ENCODE peak calls at places on chromosomes 13 and 19, in seven cellular contexts. One of them, this sample, is unnamed.

GRCh38 chr13:45936621-45937020 is 85.1 kb upstream of the SIAH3 start:
- DNase-seq in left lung: no peak
- DNase-seq in A549: no peak
- DNase-seq in AG04450: no peak
- DNase-seq in spleen: no peak
- DNase-seq in upper lobe of left lung: no peak
- DNase-seq in IMR-90: no peak
- DNase-seq in this sample: no peak

GRCh38 chr13:42215578-42216421 is 56.2 kb upstream of the AKAP11 start:
- DNase-seq in left lung: no peak
- DNase-seq in AG04450: peak
- DNase-seq in A549: peak
- DNase-seq in upper lobe of left lung: peak
- DNase-seq in IMR-90: peak
- DNase-seq in spleen: no peak
- DNase-seq in this sample: no peak

GRCh38 chr19:18294467-18294864 is 13.0 kb upstream of the JUND start:
- DNase-seq in spleen: peak
- DNase-seq in A549: no peak
- DNase-seq in upper lobe of left lung: peak
- DNase-seq in AG04450: no peak
- DNase-seq in IMR-90: no peak
- DNase-seq in left lung: peak
- DNase-seq in this sample: no peak

GRCh38 chr19:2412449-2412848 is 14.9 kb downstream of the TIMM13 start:
- DNase-seq in left lung: no peak
- DNase-seq in A549: no peak
- DNase-seq in AG04450: no peak
- DNase-seq in spleen: no peak
- DNase-seq in IMR-90: no peak
- DNase-seq in upper lobe of left lung: no peak
- DNase-seq in this sample: no peak

GRCh38 chr19:41001243-41001971 is 10.3 kb downstream of the CYP2B6 start:
- DNase-seq in left lung: no peak
- DNase-seq in AG04450: no peak
- DNase-seq in A549: peak
- DNase-seq in upper lobe of left lung: no peak
- DNase-seq in spleen: no peak
- DNase-seq in IMR-90: no peak
- DNase-seq in this sample: no peak

GRCh38 chr13:45895880-45896279 is 44.3 kb upstream of the SIAH3 start:
- DNase-seq in left lung: no peak
- DNase-seq in upper lobe of left lung: no peak
- DNase-seq in spleen: no peak
- DNase-seq in IMR-90: no peak
- DNase-seq in A549: no peak
- DNase-seq in AG04450: no peak
- DNase-seq in this sample: no peak

GRCh38 chr13:97911311-97912138 is 42.0 kb upstream of the IPO5 start:
- DNase-seq in IMR-90: peak
- DNase-seq in A549: peak
- DNase-seq in AG04450: no peak
- DNase-seq in left lung: no peak
- DNase-seq in upper lobe of left lung: no peak
- DNase-seq in spleen: no peak
- DNase-seq in this sample: no peak

GRCh38 chr13:83634601-83635000 is 247.7 kb downstream of the SLITRK1 start:
- DNase-seq in A549: no peak
- DNase-seq in upper lobe of left lung: no peak
- DNase-seq in left lung: no peak
- DNase-seq in IMR-90: no peak
- DNase-seq in spleen: no peak
- DNase-seq in AG04450: no peak
- DNase-seq in this sample: no peak

GRCh38 chr13:74819549-74819948 is 662.4 kb downstream of the TBC1D4 start:
- DNase-seq in IMR-90: no peak
- DNase-seq in upper lobe of left lung: no peak
- DNase-seq in left lung: no peak
- DNase-seq in spleen: no peak
- DNase-seq in A549: no peak
- DNase-seq in AG04450: no peak
- DNase-seq in this sample: no peak

GRCh38 chr19:4030552-4030951 is 23.0 kb downstream of the PIAS4 start:
- DNase-seq in AG04450: no peak
- DNase-seq in upper lobe of left lung: no peak
- DNase-seq in left lung: no peak
- DNase-seq in IMR-90: no peak
- DNase-seq in A549: no peak
- DNase-seq in spleen: no peak
- DNase-seq in this sample: no peak

GRCh38 chr13:19150226-19150625 is 31.4 kb downstream of the TUBA3C start:
- DNase-seq in A549: no peak
- DNase-seq in IMR-90: no peak
- DNase-seq in spleen: no peak
- DNase-seq in upper lobe of left lung: no peak
- DNase-seq in AG04450: no peak
- DNase-seq in left lung: no peak
- DNase-seq in this sample: no peak

GRCh38 chr19:42629191-42629590 is 34.5 kb upstream of the CEACAM8 start:
- DNase-seq in A549: no peak
- DNase-seq in left lung: no peak
- DNase-seq in IMR-90: no peak
- DNase-seq in AG04450: no peak
- DNase-seq in upper lobe of left lung: no peak
- DNase-seq in spleen: no peak
- DNase-seq in this sample: no peak

GRCh38 chr19:15253513-15253912 is 21.3 kb upstream of the EPHX3 start:
- DNase-seq in spleen: no peak
- DNase-seq in left lung: no peak
- DNase-seq in IMR-90: no peak
- DNase-seq in AG04450: no peak
- DNase-seq in A549: no peak
- DNase-seq in upper lobe of left lung: no peak
- DNase-seq in this sample: no peak

GRCh38 chr13:30862707-30863106 is 43.4 kb upstream of the MEDAG start:
- DNase-seq in upper lobe of left lung: peak
- DNase-seq in A549: no peak
- DNase-seq in left lung: no peak
- DNase-seq in spleen: no peak
- DNase-seq in AG04450: no peak
- DNase-seq in IMR-90: no peak
- DNase-seq in this sample: no peak

GRCh38 chr19:53511933-53512374 is 26.0 kb upstream of the ZNF331 start:
- DNase-seq in spleen: no peak
- DNase-seq in upper lobe of left lung: peak
- DNase-seq in IMR-90: peak
- DNase-seq in AG04450: peak
- DNase-seq in left lung: no peak
- DNase-seq in A549: peak
- DNase-seq in this sample: peak

GRCh38 chr13:85260896-85261295 is 538.3 kb downstream of the SLITRK6 start:
- DNase-seq in A549: no peak
- DNase-seq in upper lobe of left lung: no peak
- DNase-seq in AG04450: no peak
- DNase-seq in left lung: no peak
- DNase-seq in spleen: no peak
- DNase-seq in IMR-90: no peak
- DNase-seq in this sample: no peak

GRCh38 chr19:49635530-49636229 is 4.3 kb downstream of the RRAS start:
- DNase-seq in AG04450: no peak
- DNase-seq in spleen: no peak
- DNase-seq in left lung: no peak
- DNase-seq in upper lobe of left lung: peak
- DNase-seq in A549: peak
- DNase-seq in IMR-90: peak
- DNase-seq in this sample: no peak

GRCh38 chr13:19685034-19685433 is 51.6 kb downstream of the MPHOSPH8 start:
- DNase-seq in upper lobe of left lung: no peak
- DNase-seq in IMR-90: no peak
- DNase-seq in A549: peak
- DNase-seq in left lung: no peak
- DNase-seq in spleen: no peak
- DNase-seq in AG04450: no peak
- DNase-seq in this sample: no peak

GRCh38 chr19:35265126-35265995 is 3.4 kb upstream of the USF2 start:
- DNase-seq in spleen: peak
- DNase-seq in AG04450: no peak
- DNase-seq in upper lobe of left lung: peak
- DNase-seq in IMR-90: no peak
- DNase-seq in left lung: peak
- DNase-seq in A549: no peak
- DNase-seq in this sample: peak

GRCh38 chr13:96871470-96871869 is 122.8 kb downstream of the OXGR1 start:
- DNase-seq in upper lobe of left lung: no peak
- DNase-seq in IMR-90: no peak
- DNase-seq in spleen: no peak
- DNase-seq in AG04450: no peak
- DNase-seq in left lung: no peak
- DNase-seq in A549: no peak
- DNase-seq in this sample: no peak
- TF ChIP-seq CTCF in upper lobe of left lung: no peak
- TF ChIP-seq CTCF in IMR-90: no peak
- TF ChIP-seq CTCF in spleen: no peak
- TF ChIP-seq CTCF in AG04450: no peak
- TF ChIP-seq CTCF in left lung: no peak
- TF ChIP-seq CTCF in A549: no peak
- TF ChIP-seq CTCF in this sample: no peak

GRCh38 chr19:44818470-44818856 is 9.6 kb downstream of the BCAM start:
- DNase-seq in AG04450: no peak
- DNase-seq in left lung: no peak
- DNase-seq in upper lobe of left lung: no peak
- DNase-seq in spleen: no peak
- DNase-seq in A549: no peak
- DNase-seq in IMR-90: no peak
- DNase-seq in this sample: no peak

GRCh38 chr19:44814517-44814916 is 5.6 kb downstream of the BCAM start:
- DNase-seq in left lung: no peak
- DNase-seq in IMR-90: no peak
- DNase-seq in spleen: no peak
- DNase-seq in AG04450: no peak
- DNase-seq in upper lobe of left lung: no peak
- DNase-seq in A549: no peak
- DNase-seq in this sample: no peak

GRCh38 chr19:44814132-44814470 is 5.2 kb downstream of the BCAM start:
- DNase-seq in upper lobe of left lung: no peak
- DNase-seq in left lung: no peak
- DNase-seq in spleen: no peak
- DNase-seq in AG04450: no peak
- DNase-seq in IMR-90: no peak
- DNase-seq in A549: no peak
- DNase-seq in this sample: no peak

GRCh38 chr19:44817725-44818469 is 9.0 kb downstream of the BCAM start:
- DNase-seq in left lung: no peak
- DNase-seq in spleen: no peak
- DNase-seq in upper lobe of left lung: no peak
- DNase-seq in AG04450: no peak
- DNase-seq in IMR-90: no peak
- DNase-seq in A549: no peak
- DNase-seq in this sample: no peak

DNA sequence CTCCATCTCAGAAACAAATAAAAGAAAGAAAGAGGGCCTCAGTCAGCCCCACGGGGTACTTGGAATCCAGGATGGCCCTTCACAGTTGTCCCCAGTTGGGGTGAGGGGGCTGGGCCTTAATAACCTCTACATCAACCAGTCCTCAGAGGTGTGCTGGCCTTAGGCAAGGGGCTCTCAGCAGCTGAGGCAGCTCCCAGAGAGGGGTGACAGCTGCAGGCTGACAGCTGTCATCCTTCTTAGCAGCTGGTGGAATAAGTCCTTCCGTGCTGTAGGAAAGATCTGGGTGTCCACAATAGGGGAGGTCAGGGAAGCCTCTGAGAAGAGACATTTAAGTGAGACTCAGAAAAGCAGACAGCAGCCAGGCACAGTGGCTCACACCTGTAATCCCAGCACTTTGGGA is 7.4 kb downstream of the BCAM start:
- DNase-seq in AG04450: no peak
- DNase-seq in A549: no peak
- DNase-seq in upper lobe of left lung: no peak
- DNase-seq in spleen: no peak
- DNase-seq in left lung: no peak
- DNase-seq in IMR-90: no peak
- DNase-seq in this sample: no peak
- H3K27ac ChIP-seq in AG04450: no peak
- H3K27ac ChIP-seq in A549: no peak
- H3K27ac ChIP-seq in upper lobe of left lung: no peak
- H3K27ac ChIP-seq in spleen: no peak
- H3K27ac ChIP-seq in left lung: no peak
- H3K27ac ChIP-seq in IMR-90: no peak
- H3K27ac ChIP-seq in this sample: no peak

GRCh38 chr19:29013325-29013724 is 199.6 kb downstream of the UQCRFS1 start:
- DNase-seq in upper lobe of left lung: no peak
- DNase-seq in spleen: peak
- DNase-seq in left lung: no peak
- DNase-seq in IMR-90: no peak
- DNase-seq in A549: no peak
- DNase-seq in AG04450: no peak
- DNase-seq in this sample: no peak
- TF ChIP-seq CTCF in upper lobe of left lung: no peak
- TF ChIP-seq CTCF in spleen: no peak
- TF ChIP-seq CTCF in left lung: no peak
- TF ChIP-seq CTCF in IMR-90: no peak
- TF ChIP-seq CTCF in A549: no peak
- TF ChIP-seq CTCF in AG04450: no peak
- TF ChIP-seq CTCF in this sample: no peak

GRCh38 chr19:6078068-6078467 is 32.2 kb downstream of the RFX2 start:
- DNase-seq in upper lobe of left lung: no peak
- DNase-seq in spleen: no peak
- DNase-seq in AG04450: no peak
- DNase-seq in left lung: no peak
- DNase-seq in A549: no peak
- DNase-seq in IMR-90: no peak
- DNase-seq in this sample: no peak
- H3K27ac ChIP-seq in upper lobe of left lung: no peak
- H3K27ac ChIP-seq in spleen: no peak
- H3K27ac ChIP-seq in AG04450: no peak
- H3K27ac ChIP-seq in left lung: no peak
- H3K27ac ChIP-seq in A549: no peak
- H3K27ac ChIP-seq in IMR-90: no peak
- H3K27ac ChIP-seq in this sample: no peak

GRCh38 chr13:35984287-35984686 is 146.9 kb downstream of the DCLK1 start:
- DNase-seq in left lung: no peak
- DNase-seq in IMR-90: no peak
- DNase-seq in A549: no peak
- DNase-seq in upper lobe of left lung: no peak
- DNase-seq in AG04450: no peak
- DNase-seq in spleen: no peak
- DNase-seq in this sample: no peak
- TF ChIP-seq CTCF in left lung: no peak
- TF ChIP-seq CTCF in IMR-90: no peak
- TF ChIP-seq CTCF in A549: no peak
- TF ChIP-seq CTCF in upper lobe of left lung: no peak
- TF ChIP-seq CTCF in AG04450: no peak
- TF ChIP-seq CTCF in spleen: no peak
- TF ChIP-seq CTCF in this sample: no peak